ENCODE peak calls at places on chromosome 1, in six cellular contexts. One of them, this sample, is unnamed.

GRCh38 chr1:204578867-204579664 is 62.9 kb downstream of the MDM4 start:
- DNase-seq in left ventricle myocardium inferior: peak
- DNase-seq in EH: peak
- DNase-seq in AG04450: no peak
- DNase-seq in activated CD4-positive, alpha-beta T cell treated with anti-CD3 and anti-CD28 coated beads for 36 hours: peak
- DNase-seq in HT-29: no peak
- DNase-seq in this sample: no peak

GRCh38 chr1:44294588-44295007 is 60.5 kb downstream of the ERI3 start:
- DNase-seq in left ventricle myocardium inferior: no peak
- DNase-seq in EH: peak
- DNase-seq in AG04450: peak
- DNase-seq in activated CD4-positive, alpha-beta T cell treated with anti-CD3 and anti-CD28 coated beads for 36 hours: no peak
- DNase-seq in HT-29: peak
- DNase-seq in this sample: peak

GRCh38 chr1:155989992-155990325 is 11.6 kb upstream of the ARHGEF2 start:
- DNase-seq in left ventricle myocardium inferior: no peak
- DNase-seq in EH: no peak
- DNase-seq in AG04450: no peak
- DNase-seq in activated CD4-positive, alpha-beta T cell treated with anti-CD3 and anti-CD28 coated beads for 36 hours: no peak
- DNase-seq in HT-29: no peak
- DNase-seq in this sample: no peak

GRCh38 chr1:114549137-114549536 is 32.3 kb downstream of the BCAS2 start:
- DNase-seq in left ventricle myocardium inferior: no peak
- DNase-seq in EH: no peak
- DNase-seq in AG04450: no peak
- DNase-seq in activated CD4-positive, alpha-beta T cell treated with anti-CD3 and anti-CD28 coated beads for 36 hours: no peak
- DNase-seq in HT-29: no peak
- DNase-seq in this sample: no peak

GRCh38 chr1:245673920-245674414 is 519.2 kb downstream of the KIF26B start:
- DNase-seq in left ventricle myocardium inferior: no peak
- DNase-seq in EH: peak
- DNase-seq in AG04450: no peak
- DNase-seq in activated CD4-positive, alpha-beta T cell treated with anti-CD3 and anti-CD28 coated beads for 36 hours: no peak
- DNase-seq in HT-29: no peak
- DNase-seq in this sample: no peak

GRCh38 chr1:97070366-97070765 is 348.8 kb downstream of the PTBP2 start:
- DNase-seq in left ventricle myocardium inferior: no peak
- DNase-seq in EH: peak
- DNase-seq in AG04450: peak
- DNase-seq in activated CD4-positive, alpha-beta T cell treated with anti-CD3 and anti-CD28 coated beads for 36 hours: no peak
- DNase-seq in HT-29: no peak
- DNase-seq in this sample: no peak

GRCh38 chr1:182877331-182877730 is 38.2 kb downstream of the DHX9 start:
- DNase-seq in left ventricle myocardium inferior: no peak
- DNase-seq in EH: no peak
- DNase-seq in AG04450: no peak
- DNase-seq in activated CD4-positive, alpha-beta T cell treated with anti-CD3 and anti-CD28 coated beads for 36 hours: no peak
- DNase-seq in HT-29: no peak
- DNase-seq in this sample: no peak

GRCh38 chr1:158999301-159000069 is 10.2 kb upstream of the IFI16 start:
- DNase-seq in left ventricle myocardium inferior: peak
- DNase-seq in EH: peak
- DNase-seq in AG04450: peak
- DNase-seq in activated CD4-positive, alpha-beta T cell treated with anti-CD3 and anti-CD28 coated beads for 36 hours: no peak
- DNase-seq in HT-29: no peak
- DNase-seq in this sample: no peak

GRCh38 chr1:212915245-212916091 is 34.9 kb upstream of the VASH2 start:
- DNase-seq in left ventricle myocardium inferior: peak
- DNase-seq in EH: peak
- DNase-seq in AG04450: peak
- DNase-seq in activated CD4-positive, alpha-beta T cell treated with anti-CD3 and anti-CD28 coated beads for 36 hours: no peak
- DNase-seq in HT-29: peak
- DNase-seq in this sample: no peak

GRCh38 chr1:89954401-89954800 is 40.5 kb upstream of the ZNF326 start:
- DNase-seq in left ventricle myocardium inferior: no peak
- DNase-seq in EH: peak
- DNase-seq in AG04450: no peak
- DNase-seq in activated CD4-positive, alpha-beta T cell treated with anti-CD3 and anti-CD28 coated beads for 36 hours: no peak
- DNase-seq in HT-29: no peak
- DNase-seq in this sample: no peak

GRCh38 chr1:29186707-29187106 is 5.0 kb upstream of the SRSF4 start:
- DNase-seq in left ventricle myocardium inferior: no peak
- DNase-seq in EH: no peak
- DNase-seq in AG04450: no peak
- DNase-seq in activated CD4-positive, alpha-beta T cell treated with anti-CD3 and anti-CD28 coated beads for 36 hours: no peak
- DNase-seq in HT-29: no peak
- DNase-seq in this sample: no peak

GRCh38 chr1:43509007-43509739 is 21.5 kb upstream of the PTPRF start:
- DNase-seq in left ventricle myocardium inferior: no peak
- DNase-seq in EH: no peak
- DNase-seq in AG04450: no peak
- DNase-seq in activated CD4-positive, alpha-beta T cell treated with anti-CD3 and anti-CD28 coated beads for 36 hours: no peak
- DNase-seq in HT-29: no peak
- DNase-seq in this sample: no peak

This sample was measured in left lung.